ENCODE peak calls at places on chromosomes 4 and X, in seven cellular contexts. B is NCI-H2081; I is HEK293T; J is psoas muscle; O is stimulated activated naive CD4-positive, alpha-beta T cell treated with Interleukin-2 at 50 U/mL for 16 hours; M is HS-5; Y is NCI-H446. K is an unnamed sample.

GRCh38 chr4:139241086-139241783 is 38.8 kb downstream of the MGARP start:
- DNase-seq in B (no peak), I (no peak), J (no peak), O (no peak), M (no peak), Y (no peak), K (peak)

GRCh38 chr4:75980576-75980975 is 10.2 kb downstream of the SDAD1 start:
- DNase-seq in B (no peak), I (no peak), J (no peak), O (no peak), M (no peak), Y (no peak), K (no peak)

GRCh38 chrX:48468247-48468671 is 1.8 kb downstream of the SLC38A5 start:
- DNase-seq in B (no peak), I (no peak), J (no peak), O (peak), M (no peak), Y (no peak), K (no peak)

GRCh38 chrX:118459494-118459893 is 36.1 kb upstream of the DOCK11 start:
- DNase-seq in B (peak), I (peak), J (no peak), O (no peak), M (peak), Y (peak), K (no peak)

GRCh38 chr4:80017125-80017854 is 55.7 kb downstream of the ANTXR2 start:
- DNase-seq in B (no peak), I (no peak), J (no peak), O (no peak), M (peak), Y (no peak), K (peak)

GRCh38 chrX:17496407-17496806 is 121.4 kb downstream of the NHS start:
- DNase-seq in B (no peak), I (no peak), J (no peak), O (no peak), M (no peak), Y (no peak), K (no peak)

GRCh38 chr4:122458625-122459024 is 2.1 kb upstream of the IL2 start:
- DNase-seq in B (no peak), I (no peak), J (no peak), O (peak), M (no peak), Y (no peak), K (no peak)

GRCh38 chr4:17494258-17494657 is 17.6 kb downstream of the QDPR start:
- DNase-seq in B (no peak), I (no peak), J (no peak), O (no peak), M (peak), Y (no peak), K (peak)

GRCh38 chr4:41934813-41935651 is at the start of gene TMEM33:
- DNase-seq in B (peak), I (peak), J (peak), O (peak), M (peak), Y (peak), K (peak)

GRCh38 chrX:123121241-123121640 is 62.8 kb upstream of the GRIA3 start:
- DNase-seq in B (no peak), I (no peak), J (no peak), O (no peak), M (no peak), Y (no peak), K (no peak)

GRCh38 chrX:10769165-10769564 is 148.8 kb upstream of the MID1 start:
- DNase-seq in B (peak), I (peak), J (no peak), O (no peak), M (no peak), Y (no peak), K (no peak)

GRCh38 chr4:37924946-37925345 is 34.1 kb downstream of the TBC1D1 start:
- DNase-seq in B (no peak), I (no peak), J (peak), O (no peak), M (no peak), Y (no peak), K (no peak)

GRCh38 chr4:77342170-77342810 is 185.3 kb downstream of the CCNG2 start:
- DNase-seq in B (no peak), I (no peak), J (no peak), O (no peak), M (no peak), Y (no peak), K (no peak)

GRCh38 chrX:40154229-40154852 is 56.6 kb upstream of the BCOR start:
- DNase-seq in B (peak), I (no peak), J (peak), O (no peak), M (no peak), Y (no peak), K (no peak)

GRCh38 chr4:3305610-3306371 is 13.0 kb downstream of the RGS12 start:
- DNase-seq in B (peak), I (no peak), J (no peak), O (no peak), M (no peak), Y (no peak), K (no peak)

GRCh38 chr4:152535236-152535902 is 523 bp downstream of the FBXW7 start:
- DNase-seq in B (no peak), I (peak), J (no peak), O (no peak), M (no peak), Y (no peak), K (no peak)

GRCh38 chr4:184583738-184584502 is 65.3 kb downstream of the CASP3 start:
- DNase-seq in B (no peak), I (no peak), J (no peak), O (peak), M (no peak), Y (no peak), K (no peak)

GRCh38 chr4:21386166-21386780 is 562.3 kb downstream of the KCNIP4 start:
- DNase-seq in B (no peak), I (no peak), J (no peak), O (no peak), M (no peak), Y (no peak), K (no peak)

GRCh38 chrX:45781901-45782553 is 581.4 kb upstream of the DIPK2B start:
- DNase-seq in B (no peak), I (peak), J (no peak), O (no peak), M (no peak), Y (no peak), K (no peak)

GRCh38 chrX:78321809-78322208 is 5.6 kb downstream of the CYSLTR1 start:
- DNase-seq in B (no peak), I (no peak), J (no peak), O (peak), M (no peak), Y (no peak), K (no peak)

GRCh38 chr4:2241003-2241402 is 918 bp downstream of the HAUS3 start:
- DNase-seq in B (no peak), I (no peak), J (no peak), O (no peak), M (no peak), Y (no peak), K (no peak)

GRCh38 chr4:3270141-3270611 is 21.2 kb downstream of the MSANTD1 start:
- DNase-seq in B (no peak), I (no peak), J (peak), O (no peak), M (no peak), Y (no peak), K (no peak)

GRCh38 chr4:185036019-185036418 is 17.7 kb downstream of the HELT start:
- DNase-seq in B (no peak), I (no peak), J (no peak), O (no peak), M (no peak), Y (no peak), K (no peak)

GRCh38 chrX:106959897-106960296 is 39.7 kb downstream of the CLDN2 start:
- DNase-seq in B (peak), I (peak), J (no peak), O (no peak), M (no peak), Y (no peak), K (no peak)

GRCh38 chrX:134734343-134735001 is 76.2 kb upstream of the PLAC1 start:
- DNase-seq in B (peak), I (no peak), J (no peak), O (no peak), M (no peak), Y (no peak), K (no peak)

GRCh38 chr4:53453385-53453784 is 75.9 kb downstream of the FIP1L1 start:
- DNase-seq in B (no peak), I (no peak), J (no peak), O (no peak), M (no peak), Y (no peak), K (no peak)

GRCh38 chr4:19051751-19052296 is 1030.3 kb upstream of the LCORL start:
- DNase-seq in B (peak), I (no peak), J (no peak), O (no peak), M (no peak), Y (peak), K (no peak)

GRCh38 chr4:168360271-168360670 is 41.7 kb upstream of the DDX60 start:
- DNase-seq in B (no peak), I (no peak), J (no peak), O (no peak), M (no peak), Y (no peak), K (no peak)

GRCh38 chr4:189033801-189034347 is 894.6 kb downstream of the TRIML1 start:
- DNase-seq in B (no peak), I (no peak), J (no peak), O (no peak), M (no peak), Y (no peak), K (no peak)

GRCh38 chr4:184316821-184317220 is 99.1 kb upstream of the ENPP6 start:
- DNase-seq in B (no peak), I (no peak), J (no peak), O (no peak), M (no peak), Y (no peak), K (no peak)

GRCh38 chrX:132092439-132093065 is 35.3 kb downstream of the FRMD7 start:
- DNase-seq in B (peak), I (peak), J (no peak), O (peak), M (no peak), Y (no peak), K (no peak)

GRCh38 chr4:173910911-173911310 is 372.6 kb downstream of the FBXO8 start:
- DNase-seq in B (no peak), I (no peak), J (no peak), O (no peak), M (no peak), Y (no peak), K (no peak)

GRCh38 chrX:15914486-15914885 is 59.9 kb upstream of the AP1S2 start:
- DNase-seq in B (no peak), I (no peak), J (no peak), O (no peak), M (no peak), Y (no peak), K (no peak)

K was measured in kidney epithelial cell.